ENCODE peak calls at places on chromosomes 7 and 10, in six cellular contexts. H, P, A, D, L and J are unnamed samples.

GRCh38 chr7:84372155-84372621 is 177.6 kb upstream of the SEMA3A start:
- DNase-seq in H (no peak), P (no peak), A (no peak), D (no peak), L (no peak), J (no peak)

GRCh38 chr10:121843379-121843778 is 84.5 kb downstream of the ATE1 start:
- DNase-seq in H (no peak), P (no peak), A (no peak), D (no peak), L (no peak), J (no peak)

GRCh38 chr10:79925614-79926013 is 23.3 kb downstream of the SFTPD start:
- DNase-seq in H (no peak), P (no peak), A (no peak), D (no peak), L (no peak), J (no peak)

GRCh38 chr7:92717982-92718716 is 118.2 kb downstream of the CDK6 start:
- DNase-seq in H (peak), P (peak), A (peak), D (peak), L (peak), J (no peak)

GRCh38 chr10:29392376-29393021 is 103.6 kb downstream of the LYZL1 start:
- DNase-seq in H (peak), P (peak), A (peak), D (peak), L (peak), J (peak)

GRCh38 chr10:124746992-124747391 is 2.8 kb upstream of the FAM53B start:
- DNase-seq in H (no peak), P (no peak), A (no peak), D (no peak), L (no peak), J (peak)

GRCh38 chr10:110456523-110457091 is 41.1 kb upstream of the DUSP5 start:
- DNase-seq in H (no peak), P (no peak), A (peak), D (no peak), L (no peak), J (no peak)

GRCh38 chr10:62250594-62251198 is 17.9 kb downstream of the RTKN2 start:
- DNase-seq in H (no peak), P (no peak), A (peak), D (no peak), L (no peak), J (peak)

GRCh38 chr7:4010923-4011656 is 671.0 kb upstream of the FOXK1 start:
- DNase-seq in H (no peak), P (no peak), A (no peak), D (no peak), L (no peak), J (no peak)

GRCh38 chr10:17229717-17229966 is 1.6 kb downstream of the VIM start:
- DNase-seq in H (no peak), P (no peak), A (peak), D (no peak), L (no peak), J (no peak)

GRCh38 chr7:44061645-44062179 is 3.7 kb downstream of the PGAM2 start:
- DNase-seq in H (no peak), P (no peak), A (no peak), D (no peak), L (no peak), J (no peak)

GRCh38 chr10:33016988-33017387 is 59.0 kb upstream of the ITGB1 start:
- DNase-seq in H (no peak), P (no peak), A (no peak), D (no peak), L (no peak), J (no peak)

GRCh38 chr10:74047304-74047703 is 49.4 kb downstream of the VCL start:
- DNase-seq in H (no peak), P (no peak), A (no peak), D (no peak), L (no peak), J (no peak)

GRCh38 chr7:39357648-39358047 is 208.6 kb upstream of the YAE1 start:
- DNase-seq in H (no peak), P (no peak), A (peak), D (no peak), L (peak), J (no peak)

GRCh38 chr7:149644754-149645153 is 128.6 kb downstream of the ZNF467 start:
- DNase-seq in H (no peak), P (no peak), A (no peak), D (no peak), L (no peak), J (no peak)

GRCh38 chr10:17527530-17528146 is 73.2 kb upstream of the ST8SIA6 start:
- DNase-seq in H (no peak), P (no peak), A (peak), D (peak), L (no peak), J (no peak)

GRCh38 chr7:157703131-157703530 is 366.3 kb downstream of the DNAJB6 start:
- DNase-seq in H (no peak), P (no peak), A (no peak), D (no peak), L (no peak), J (no peak)

GRCh38 chr10:95864906-95865813 is 42.6 kb upstream of the CC2D2B start:
- DNase-seq in H (peak), P (peak), A (peak), D (peak), L (peak), J (peak)

GRCh38 chr10:113980408-113981087 is 63.1 kb upstream of the ADRB1 start:
- DNase-seq in H (no peak), P (no peak), A (peak), D (no peak), L (peak), J (no peak)

GRCh38 chr10:77631241-77631640 is 6.4 kb downstream of the KCNMA1 start:
- DNase-seq in H (no peak), P (no peak), A (no peak), D (no peak), L (no peak), J (no peak)

GRCh38 chr10:77578583-77579227 is 58.9 kb downstream of the KCNMA1 start:
- DNase-seq in H (no peak), P (no peak), A (peak), D (no peak), L (no peak), J (no peak)

GRCh38 chr10:20981419-20981953 is 84.4 kb upstream of the NEBL start:
- DNase-seq in H (no peak), P (no peak), A (no peak), D (no peak), L (no peak), J (no peak)

GRCh38 chr10:71697938-71698709 is 21.5 kb downstream of the C10orf105 start:
- DNase-seq in H (no peak), P (no peak), A (no peak), D (no peak), L (no peak), J (no peak)

GRCh38 chr7:24757799-24758275 is 573 bp upstream of the GSDME start:
- DNase-seq in H (no peak), P (no peak), A (peak), D (no peak), L (no peak), J (peak)

GRCh38 chr10:112782176-112782907 is 167.7 kb upstream of the TCF7L2 start:
- DNase-seq in H (peak), P (no peak), A (no peak), D (peak), L (no peak), J (no peak)

GRCh38 chr10:28633750-28634149 is 43.6 kb upstream of the BAMBI start:
- DNase-seq in H (no peak), P (no peak), A (peak), D (no peak), L (no peak), J (no peak)

GRCh38 chr7:142916508-142916907 is 17.0 kb downstream of the TRPV5 start:
- DNase-seq in H (no peak), P (no peak), A (no peak), D (no peak), L (no peak), J (no peak)

GRCh38 chr7:28473567-28474266 is 61.4 kb downstream of the CREB5 start:
- DNase-seq in H (no peak), P (no peak), A (no peak), D (no peak), L (no peak), J (no peak)

GRCh38 chr10:104209575-104210198 is 22.5 kb downstream of the CFAP43 start:
- DNase-seq in H (peak), P (peak), A (peak), D (peak), L (peak), J (peak)

GRCh38 chr7:44671069-44671468 is 64.6 kb downstream of the OGDH start:
- DNase-seq in H (no peak), P (no peak), A (no peak), D (no peak), L (no peak), J (no peak)

GRCh38 chr10:98055875-98056516 is 25.6 kb upstream of the CRTAC1 start:
- DNase-seq in H (no peak), P (no peak), A (no peak), D (no peak), L (peak), J (peak)

GRCh38 chr10:450463-450862 is 239.0 kb downstream of the DIP2C start:
- DNase-seq in H (no peak), P (no peak), A (no peak), D (no peak), L (peak), J (no peak)

GRCh38 chr7:99468336-99468918 is 2.5 kb upstream of the ATP5MF start:
- DNase-seq in H (no peak), P (no peak), A (no peak), D (no peak), L (no peak), J (no peak)

GRCh38 chr7:99472561-99473314 is at the start of gene ZNF789:
- DNase-seq in H (peak), P (peak), A (peak), D (peak), L (peak), J (peak)

GRCh38 chr7:99473315-99473596 is 566 bp downstream of the ZNF789 start:
- DNase-seq in H (no peak), P (no peak), A (peak), D (no peak), L (peak), J (peak)

DNA sequence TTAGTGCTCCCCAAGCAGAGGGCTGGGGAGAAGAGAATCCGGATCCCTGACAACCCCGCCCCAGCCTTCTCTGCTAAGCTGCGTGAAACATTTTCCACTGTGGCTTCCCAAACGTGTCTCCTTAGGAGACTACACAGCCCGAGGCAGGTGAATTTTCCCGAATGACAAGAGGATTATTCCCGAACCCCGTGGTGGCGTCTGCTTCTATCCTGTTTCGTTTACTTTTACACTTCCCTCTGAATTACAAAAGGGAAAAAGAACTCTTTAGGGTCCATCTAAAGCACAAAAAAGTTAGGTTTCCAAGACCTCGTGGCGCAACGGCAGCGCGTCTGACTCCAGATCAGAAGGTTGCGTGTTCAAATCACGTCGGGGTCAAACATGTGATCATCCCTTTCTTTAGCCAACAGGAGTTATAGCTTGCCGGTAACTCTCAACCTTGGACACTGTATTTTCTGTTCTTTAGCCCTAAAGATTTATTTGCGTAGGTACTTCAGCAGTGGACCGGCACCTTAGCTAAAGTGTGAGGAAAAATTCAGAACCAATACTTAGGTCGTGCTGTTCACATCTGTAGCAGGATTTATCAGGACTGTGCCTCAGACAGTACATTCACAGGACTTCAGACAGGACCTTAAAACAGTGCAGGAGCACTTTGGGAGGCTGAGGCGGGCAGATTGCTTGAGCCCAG is 3.2 kb upstream of the ZNF789 start:
- DNase-seq in H (no peak), P (no peak), A (peak), D (no peak), L (no peak), J (no peak)
- H3K4me3 ChIP-seq in H (no peak), P (no peak), A (no peak), D (peak), L (no peak), J (no peak)

GRCh38 chr7:27173412-27174076 is 576 bp downstream of the HOXA10 start:
- DNase-seq in H (no peak), P (no peak), A (no peak), D (no peak), L (no peak), J (no peak)
- H3K4me3 ChIP-seq in H (peak), P (no peak), A (peak), D (peak), L (no peak), J (peak)

DNA sequence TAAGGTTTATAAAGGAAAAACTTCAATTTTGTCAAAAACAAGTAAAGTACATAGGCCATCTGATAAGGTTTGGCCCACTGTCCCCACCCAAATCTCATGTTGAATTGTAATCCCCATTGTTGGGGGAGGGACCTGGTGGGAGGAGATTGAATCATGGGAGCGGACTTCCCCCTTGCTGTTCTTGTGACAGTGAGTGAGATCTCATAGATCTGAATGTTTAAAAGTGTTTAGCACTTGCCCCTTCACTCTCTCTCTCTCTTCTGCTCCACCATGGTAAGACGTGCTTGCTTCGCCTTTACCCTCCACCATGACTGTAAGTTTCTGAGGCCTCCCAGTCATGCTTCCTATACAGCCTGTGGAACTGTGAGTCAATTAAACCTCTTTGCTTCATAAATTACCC is 18.2 kb downstream of the MRPL32 start:
- DNase-seq in H (no peak), P (no peak), A (no peak), D (no peak), L (no peak), J (no peak)
- H3K4me3 ChIP-seq in H (no peak), P (no peak), A (no peak), D (no peak), L (no peak), J (no peak)

GRCh38 chr7:13984831-13985685 is 4.4 kb downstream of the ETV1 start:
- DNase-seq in H (no peak), P (no peak), A (no peak), D (no peak), L (no peak), J (no peak)
- H3K4me3 ChIP-seq in H (no peak), P (no peak), A (no peak), D (peak), L (no peak), J (no peak)

GRCh38 chr10:105843786-105844560 is 1202.9 kb downstream of the SORCS3 start:
- DNase-seq in H (no peak), P (no peak), A (no peak), D (no peak), L (no peak), J (no peak)
- H3K4me3 ChIP-seq in H (no peak), P (no peak), A (no peak), D (no peak), L (no peak), J (no peak)